ENCODE peak calls at places on chromosomes 16 and 17, in eight cellular contexts. C is choroid plexus epithelial cell; F is transverse colon; K is non-pigmented ciliary epithelial cell; Q is fibroblast of lung; M is T-helper 17 cell; G is Calu3; L is stimulated activated CD8-positive, alpha-beta memory T cell treated with anti-CD3 and anti-CD28 coated beads, Interleukin-4, amount 100 ng/mL, for 1 hour. P is an unnamed sample.

GRCh38 chr17:4072487-4073157 is 70.2 kb downstream of the ZZEF1 start:
- DNase-seq in L (no peak), F (no peak), K (peak), G (no peak), Q (peak), M (no peak), C (peak), P (no peak)

GRCh38 chr17:67637901-67638641 is 79.7 kb upstream of the NOL11 start:
- DNase-seq in L (no peak), M (no peak), K (no peak), C (no peak), G (peak), F (peak), Q (no peak), P (no peak)

GRCh38 chr17:9271989-9272388 is 250.7 kb downstream of the NTN1 start:
- DNase-seq in C (no peak), M (no peak), L (no peak), Q (no peak), G (no peak), F (no peak), K (no peak), P (no peak)

GRCh38 chr17:48625502-48626201 is 506 bp downstream of the HOXB9 start:
- DNase-seq in L (no peak), M (peak), G (peak), C (no peak), Q (no peak), K (no peak), F (peak), P (no peak)

GRCh38 chr16:79089735-79090284 is 510.7 kb downstream of the MAF start:
- DNase-seq in G (no peak), L (peak), M (no peak), C (no peak), F (peak), Q (no peak), K (no peak), P (no peak)

GRCh38 chr17:82204831-82205719 is 7.6 kb downstream of the CCDC57 start:
- DNase-seq in F (no peak), L (no peak), K (peak), M (no peak), G (peak), Q (peak), C (peak), P (no peak)

GRCh38 chr16:2243031-2243528 is 6.8 kb downstream of the DNASE1L2 start:
- DNase-seq in C (no peak), F (no peak), Q (no peak), G (no peak), K (no peak), M (no peak), L (no peak), P (no peak)

GRCh38 chr16:84888450-84888849 is 68.7 kb downstream of the CRISPLD2 start:
- DNase-seq in M (no peak), F (no peak), Q (no peak), C (no peak), G (no peak), L (no peak), K (no peak), P (no peak)

GRCh38 chr17:64148699-64149098 is 18.8 kb upstream of the ERN1 start:
- DNase-seq in F (no peak), Q (no peak), C (no peak), L (no peak), G (no peak), K (no peak), M (no peak), P (no peak)

GRCh38 chr17:61338000-61338864 is 61.4 kb upstream of the TBX2 start:
- DNase-seq in C (peak), F (no peak), G (no peak), M (no peak), K (no peak), L (no peak), Q (peak), P (peak)

GRCh38 chr16:56972898-56973689 is 11.3 kb downstream of the CETP start:
- DNase-seq in G (no peak), Q (no peak), M (no peak), K (no peak), L (no peak), C (no peak), F (no peak), P (peak)

GRCh38 chr17:37698132-37698615 is 46.7 kb downstream of the HNF1B start:
- DNase-seq in K (peak), F (no peak), L (no peak), Q (no peak), C (peak), M (no peak), G (peak), P (peak)

GRCh38 chr16:88971371-88972097 is 5.5 kb downstream of the CBFA2T3 start:
- DNase-seq in G (peak), F (peak), L (no peak), Q (no peak), C (no peak), K (no peak), M (no peak), P (no peak)

GRCh38 chr16:89691986-89692569 is 5.6 kb downstream of the CDK10 start:
- DNase-seq in M (no peak), F (no peak), Q (no peak), L (no peak), G (no peak), C (no peak), K (no peak), P (peak)

GRCh38 chr17:51016099-51016498 is 104.6 kb downstream of the SPAG9 start:
- DNase-seq in C (no peak), G (no peak), Q (no peak), F (no peak), L (no peak), M (no peak), K (no peak), P (no peak)

GRCh38 chr17:48198950-48199541 is 91.5 kb downstream of the SNX11 start:
- DNase-seq in K (no peak), C (no peak), L (no peak), G (no peak), Q (no peak), M (no peak), F (peak), P (no peak)

GRCh38 chr17:81130385-81131288 is 34.7 kb upstream of the PVALEF start:
- DNase-seq in C (no peak), G (no peak), F (no peak), M (no peak), L (no peak), K (no peak), Q (no peak), P (peak)

GRCh38 chr17:56966277-56966676 is 5.4 kb upstream of the COIL start:
- DNase-seq in K (no peak), G (no peak), L (no peak), F (no peak), C (no peak), Q (no peak), M (no peak), P (no peak)

GRCh38 chr16:72560617-72561016 is 388.7 kb upstream of the PMFBP1 start:
- DNase-seq in Q (peak), K (no peak), C (peak), M (no peak), G (no peak), F (no peak), L (no peak), P (peak)

GRCh38 chr17:27572665-27573064 is 58.3 kb upstream of the LGALS9 start:
- DNase-seq in F (no peak), L (no peak), Q (no peak), G (no peak), C (no peak), K (no peak), M (no peak), P (no peak)

GRCh38 chr16:88084881-88085280 is 133.6 kb downstream of the BANP start:
- DNase-seq in G (no peak), Q (peak), M (no peak), F (no peak), C (peak), L (no peak), K (no peak), P (no peak)

GRCh38 chr17:56880133-56880532 is 33.7 kb downstream of the TRIM25 start:
- DNase-seq in L (no peak), K (no peak), M (no peak), F (no peak), Q (no peak), C (no peak), G (no peak), P (no peak)

GRCh38 chr17:7634384-7634783 is 4.4 kb downstream of the SHBG start:
- DNase-seq in G (peak), C (peak), M (no peak), K (no peak), Q (peak), F (no peak), L (no peak), P (no peak)

GRCh38 chr17:6437466-6437865 is 2.5 kb upstream of the AIPL1 start:
- DNase-seq in F (no peak), M (no peak), C (no peak), G (no peak), L (no peak), K (no peak), Q (no peak), P (no peak)

GRCh38 chr17:73492802-73493139 is 151.5 kb downstream of the SDK2 start:
- DNase-seq in M (no peak), C (no peak), F (no peak), G (no peak), L (no peak), K (no peak), Q (no peak), P (no peak)

P was measured in HepG2.